ENCODE peak calls at places on chromosome 6, in eight cellular contexts. One of them, this sample, is unnamed.

GRCh38 chr6:108798672-108799355 is 49.4 kb upstream of the ARMC2 start:
- DNase-seq in psoas muscle: peak
- DNase-seq in effector memory CD4-positive, alpha-beta T cell: peak
- DNase-seq in HFF-Myc: no peak
- DNase-seq in pancreas: no peak
- DNase-seq in HL-60: peak
- DNase-seq in ovary: no peak
- DNase-seq in fibroblast of mammary gland: no peak
- DNase-seq in this sample: peak

GRCh38 chr6:161796726-161797125 is 522.9 kb upstream of the AGPAT4 start:
- DNase-seq in HL-60: no peak
- DNase-seq in psoas muscle: no peak
- DNase-seq in pancreas: no peak
- DNase-seq in ovary: no peak
- DNase-seq in effector memory CD4-positive, alpha-beta T cell: no peak
- DNase-seq in HFF-Myc: no peak
- DNase-seq in fibroblast of mammary gland: no peak
- DNase-seq in this sample: no peak

GRCh38 chr6:114342086-114342825 is 567 bp downstream of the HS3ST5 start:
- DNase-seq in HFF-Myc: no peak
- DNase-seq in pancreas: no peak
- DNase-seq in fibroblast of mammary gland: no peak
- DNase-seq in psoas muscle: peak
- DNase-seq in ovary: no peak
- DNase-seq in effector memory CD4-positive, alpha-beta T cell: no peak
- DNase-seq in HL-60: no peak
- DNase-seq in this sample: no peak

GRCh38 chr6:13787146-13787545 is 27.2 kb downstream of the MCUR1 start:
- DNase-seq in pancreas: no peak
- DNase-seq in effector memory CD4-positive, alpha-beta T cell: no peak
- DNase-seq in psoas muscle: no peak
- DNase-seq in fibroblast of mammary gland: peak
- DNase-seq in HL-60: no peak
- DNase-seq in ovary: no peak
- DNase-seq in HFF-Myc: no peak
- DNase-seq in this sample: peak

GRCh38 chr6:49570474-49571079 is 20.1 kb downstream of the C6orf141 start:
- DNase-seq in HFF-Myc: peak
- DNase-seq in pancreas: no peak
- DNase-seq in ovary: no peak
- DNase-seq in effector memory CD4-positive, alpha-beta T cell: no peak
- DNase-seq in HL-60: no peak
- DNase-seq in fibroblast of mammary gland: peak
- DNase-seq in psoas muscle: no peak
- DNase-seq in this sample: peak

GRCh38 chr6:7833753-7834075 is 76.9 kb downstream of the TXNDC5 start:
- DNase-seq in HL-60: no peak
- DNase-seq in psoas muscle: no peak
- DNase-seq in HFF-Myc: no peak
- DNase-seq in pancreas: no peak
- DNase-seq in fibroblast of mammary gland: no peak
- DNase-seq in effector memory CD4-positive, alpha-beta T cell: no peak
- DNase-seq in ovary: no peak
- DNase-seq in this sample: peak

GRCh38 chr6:7025861-7026260 is 81.9 kb upstream of the RREB1 start:
- DNase-seq in pancreas: no peak
- DNase-seq in HFF-Myc: no peak
- DNase-seq in HL-60: no peak
- DNase-seq in effector memory CD4-positive, alpha-beta T cell: no peak
- DNase-seq in fibroblast of mammary gland: no peak
- DNase-seq in ovary: no peak
- DNase-seq in psoas muscle: no peak
- DNase-seq in this sample: no peak

GRCh38 chr6:157099912-157100593 is 223.3 kb downstream of the TMEM242 start:
- DNase-seq in fibroblast of mammary gland: no peak
- DNase-seq in HFF-Myc: no peak
- DNase-seq in pancreas: no peak
- DNase-seq in effector memory CD4-positive, alpha-beta T cell: peak
- DNase-seq in HL-60: peak
- DNase-seq in psoas muscle: no peak
- DNase-seq in ovary: no peak
- DNase-seq in this sample: peak

GRCh38 chr6:31114970-31115849 is 610 bp downstream of the PSORS1C1 start:
- DNase-seq in HL-60: no peak
- DNase-seq in ovary: no peak
- DNase-seq in HFF-Myc: no peak
- DNase-seq in fibroblast of mammary gland: peak
- DNase-seq in pancreas: no peak
- DNase-seq in psoas muscle: no peak
- DNase-seq in effector memory CD4-positive, alpha-beta T cell: no peak
- DNase-seq in this sample: peak

GRCh38 chr6:3749991-3750323 is 1.6 kb downstream of the PXDC1 start:
- DNase-seq in HL-60: no peak
- DNase-seq in ovary: peak
- DNase-seq in psoas muscle: peak
- DNase-seq in pancreas: peak
- DNase-seq in fibroblast of mammary gland: peak
- DNase-seq in HFF-Myc: no peak
- DNase-seq in effector memory CD4-positive, alpha-beta T cell: no peak
- DNase-seq in this sample: peak

GRCh38 chr6:109526905-109527628 is 44.0 kb upstream of the ZBTB24 start:
- DNase-seq in effector memory CD4-positive, alpha-beta T cell: peak
- DNase-seq in fibroblast of mammary gland: peak
- DNase-seq in ovary: no peak
- DNase-seq in HL-60: peak
- DNase-seq in psoas muscle: no peak
- DNase-seq in HFF-Myc: peak
- DNase-seq in pancreas: peak
- DNase-seq in this sample: peak

DNA sequence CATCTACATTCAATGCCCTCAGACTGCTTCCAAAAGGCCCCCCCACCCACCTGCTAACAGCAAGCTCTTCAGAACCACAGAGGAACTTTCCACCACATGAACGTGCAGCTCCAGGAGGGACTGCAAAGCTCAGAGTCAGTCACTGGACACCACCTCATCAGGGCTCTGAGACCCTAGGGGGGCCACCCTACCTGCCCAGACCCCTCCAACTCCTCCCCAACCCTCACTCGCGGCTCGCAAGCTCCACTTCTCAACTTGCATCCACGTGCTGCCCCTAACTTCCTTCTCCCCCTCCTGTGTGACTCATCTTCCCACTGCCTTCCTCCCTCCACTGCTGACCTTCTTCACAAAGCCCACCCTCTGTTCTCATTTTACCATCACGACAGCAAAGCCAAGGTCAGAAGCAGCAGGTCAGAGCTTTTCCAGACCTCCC is 6.5 kb downstream of the MBOAT1 start:
- DNase-seq in effector memory CD4-positive, alpha-beta T cell: no peak
- DNase-seq in HFF-Myc: no peak
- DNase-seq in pancreas: no peak
- DNase-seq in HL-60: peak
- DNase-seq in ovary: peak
- DNase-seq in psoas muscle: no peak
- DNase-seq in fibroblast of mammary gland: no peak
- DNase-seq in this sample: peak
- H3K4me3 ChIP-seq in effector memory CD4-positive, alpha-beta T cell: peak
- H3K4me3 ChIP-seq in HFF-Myc: no peak
- H3K4me3 ChIP-seq in pancreas: no peak
- H3K4me3 ChIP-seq in HL-60: no peak
- H3K4me3 ChIP-seq in ovary: no peak
- H3K4me3 ChIP-seq in psoas muscle: no peak
- H3K4me3 ChIP-seq in fibroblast of mammary gland: no peak
- H3K4me3 ChIP-seq in this sample: no peak

GRCh38 chr6:130964808-130965604 is 98.0 kb downstream of the EPB41L2 start:
- DNase-seq in effector memory CD4-positive, alpha-beta T cell: no peak
- DNase-seq in HFF-Myc: no peak
- DNase-seq in psoas muscle: no peak
- DNase-seq in HL-60: no peak
- DNase-seq in ovary: no peak
- DNase-seq in pancreas: no peak
- DNase-seq in fibroblast of mammary gland: no peak
- DNase-seq in this sample: no peak
- H3K4me3 ChIP-seq in effector memory CD4-positive, alpha-beta T cell: no peak
- H3K4me3 ChIP-seq in HFF-Myc: no peak
- H3K4me3 ChIP-seq in psoas muscle: no peak
- H3K4me3 ChIP-seq in HL-60: no peak
- H3K4me3 ChIP-seq in ovary: no peak
- H3K4me3 ChIP-seq in pancreas: no peak
- H3K4me3 ChIP-seq in fibroblast of mammary gland: no peak
- H3K4me3 ChIP-seq in this sample: no peak

GRCh38 chr6:43488667-43489276 is 11.4 kb downstream of the TJAP1 start:
- DNase-seq in HFF-Myc: no peak
- DNase-seq in ovary: no peak
- DNase-seq in pancreas: no peak
- DNase-seq in psoas muscle: no peak
- DNase-seq in effector memory CD4-positive, alpha-beta T cell: no peak
- DNase-seq in fibroblast of mammary gland: peak
- DNase-seq in HL-60: no peak
- DNase-seq in this sample: no peak
- H3K4me3 ChIP-seq in HFF-Myc: no peak
- H3K4me3 ChIP-seq in ovary: no peak
- H3K4me3 ChIP-seq in pancreas: no peak
- H3K4me3 ChIP-seq in psoas muscle: peak
- H3K4me3 ChIP-seq in effector memory CD4-positive, alpha-beta T cell: no peak
- H3K4me3 ChIP-seq in fibroblast of mammary gland: no peak
- H3K4me3 ChIP-seq in HL-60: no peak
- H3K4me3 ChIP-seq in this sample: no peak

DNA sequence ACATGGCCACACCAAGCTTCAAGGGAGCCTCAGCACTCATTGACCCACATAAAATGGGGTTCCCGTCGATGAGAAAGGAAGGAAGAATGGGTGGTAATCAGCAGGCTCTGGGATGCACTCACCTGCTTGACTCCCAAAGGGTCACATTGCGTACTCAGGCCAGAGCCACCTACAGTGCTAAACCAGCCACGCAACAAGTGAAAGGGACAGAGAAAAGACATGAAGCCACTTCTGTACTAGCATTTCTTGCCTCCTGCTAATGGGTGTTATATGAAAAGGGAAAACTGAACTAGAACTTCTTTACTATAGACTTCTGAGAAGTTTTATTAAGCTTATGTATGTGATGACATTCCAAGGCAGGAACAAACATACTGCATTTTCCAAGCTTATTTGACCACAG is 95.9 kb upstream of the GCM1 start:
- DNase-seq in HFF-Myc: no peak
- DNase-seq in pancreas: no peak
- DNase-seq in fibroblast of mammary gland: no peak
- DNase-seq in ovary: no peak
- DNase-seq in psoas muscle: no peak
- DNase-seq in HL-60: peak
- DNase-seq in effector memory CD4-positive, alpha-beta T cell: no peak
- DNase-seq in this sample: no peak
- H3K4me3 ChIP-seq in HFF-Myc: no peak
- H3K4me3 ChIP-seq in pancreas: no peak
- H3K4me3 ChIP-seq in fibroblast of mammary gland: no peak
- H3K4me3 ChIP-seq in ovary: no peak
- H3K4me3 ChIP-seq in psoas muscle: no peak
- H3K4me3 ChIP-seq in HL-60: no peak
- H3K4me3 ChIP-seq in effector memory CD4-positive, alpha-beta T cell: no peak
- H3K4me3 ChIP-seq in this sample: no peak

GRCh38 chr6:15879372-15880261 is 216.8 kb upstream of the DTNBP1 start:
- DNase-seq in effector memory CD4-positive, alpha-beta T cell: no peak
- DNase-seq in psoas muscle: peak
- DNase-seq in fibroblast of mammary gland: peak
- DNase-seq in ovary: peak
- DNase-seq in HL-60: peak
- DNase-seq in pancreas: peak
- DNase-seq in HFF-Myc: peak
- DNase-seq in this sample: peak

GRCh38 chr6:15880262-15880973 is 217.6 kb upstream of the DTNBP1 start:
- DNase-seq in HFF-Myc: no peak
- DNase-seq in fibroblast of mammary gland: no peak
- DNase-seq in pancreas: no peak
- DNase-seq in ovary: no peak
- DNase-seq in HL-60: no peak
- DNase-seq in psoas muscle: no peak
- DNase-seq in effector memory CD4-positive, alpha-beta T cell: no peak
- DNase-seq in this sample: no peak

GRCh38 chr6:15882915-15883314 is 220.1 kb upstream of the DTNBP1 start:
- DNase-seq in ovary: peak
- DNase-seq in psoas muscle: no peak
- DNase-seq in effector memory CD4-positive, alpha-beta T cell: no peak
- DNase-seq in HL-60: no peak
- DNase-seq in fibroblast of mammary gland: no peak
- DNase-seq in pancreas: no peak
- DNase-seq in HFF-Myc: no peak
- DNase-seq in this sample: no peak

GRCh38 chr6:15881150-15881549 is 218.3 kb upstream of the DTNBP1 start:
- DNase-seq in HL-60: peak
- DNase-seq in pancreas: no peak
- DNase-seq in effector memory CD4-positive, alpha-beta T cell: no peak
- DNase-seq in HFF-Myc: no peak
- DNase-seq in ovary: no peak
- DNase-seq in fibroblast of mammary gland: no peak
- DNase-seq in psoas muscle: no peak
- DNase-seq in this sample: no peak

DNA sequence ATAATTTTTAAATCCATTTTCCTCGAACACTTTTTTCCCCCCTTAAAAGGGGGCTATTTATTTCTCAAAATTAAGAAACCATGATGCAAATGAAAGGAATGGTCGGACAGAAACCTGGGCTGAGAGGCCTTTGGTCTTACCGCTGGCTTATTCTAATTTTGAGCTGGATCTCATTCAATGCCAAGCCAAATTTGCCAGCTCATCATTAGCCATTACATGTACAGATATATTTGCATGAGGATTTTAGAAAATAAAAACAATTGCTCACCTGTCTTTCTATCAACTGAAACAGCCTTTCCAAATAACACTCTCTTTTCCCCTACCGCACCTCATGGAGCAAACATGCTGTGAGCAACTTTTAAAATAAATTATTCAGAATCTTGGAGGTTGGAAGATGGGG is 219.5 kb upstream of the DTNBP1 start:
- DNase-seq in fibroblast of mammary gland: no peak
- DNase-seq in HL-60: no peak
- DNase-seq in psoas muscle: no peak
- DNase-seq in ovary: no peak
- DNase-seq in pancreas: no peak
- DNase-seq in HFF-Myc: no peak
- DNase-seq in effector memory CD4-positive, alpha-beta T cell: no peak
- DNase-seq in this sample: no peak
- H3K4me3 ChIP-seq in fibroblast of mammary gland: no peak
- H3K4me3 ChIP-seq in HL-60: no peak
- H3K4me3 ChIP-seq in psoas muscle: no peak
- H3K4me3 ChIP-seq in ovary: no peak
- H3K4me3 ChIP-seq in pancreas: no peak
- H3K4me3 ChIP-seq in HFF-Myc: no peak
- H3K4me3 ChIP-seq in effector memory CD4-positive, alpha-beta T cell: no peak
- H3K4me3 ChIP-seq in this sample: no peak